ENCODE peak calls at places on chromosomes 3 and 15, in eight cellular contexts. Z is left kidney, J is fibroblast of mammary gland, A is ovary, M is Calu3, K is Right ventricle myocardium superior, S is B cell, O is kidney glomerular epithelial cell. C is an unnamed sample.

GRCh38 chr3:185082829-185083228 is 70.0 kb downstream of the C3orf70 start:
- DNase-seq in Z (no peak), J (no peak), A (no peak), M (no peak), K (no peak), S (no peak), O (no peak), C (no peak)

GRCh38 chr3:29552036-29552435 is 271.2 kb downstream of the RBMS3 start:
- DNase-seq in Z (peak), J (no peak), A (no peak), M (no peak), K (no peak), S (no peak), O (no peak), C (no peak)

GRCh38 chr3:11212301-11212613 is 58.0 kb downstream of the HRH1 start:
- DNase-seq in Z (no peak), J (peak), A (no peak), M (no peak), K (no peak), S (no peak), O (no peak), C (no peak)

GRCh38 chr15:66006986-66007385 is 137.7 kb downstream of the RAB11A start:
- DNase-seq in Z (no peak), J (peak), A (no peak), M (peak), K (no peak), S (no peak), O (no peak), C (no peak)

GRCh38 chr3:8886556-8886955 is 76.7 kb downstream of the RAD18 start:
- DNase-seq in Z (no peak), J (no peak), A (no peak), M (no peak), K (no peak), S (no peak), O (peak), C (no peak)

GRCh38 chr3:24387000-24387399 is 107.7 kb downstream of the THRB start:
- DNase-seq in Z (no peak), J (peak), A (no peak), M (no peak), K (no peak), S (no peak), O (peak), C (no peak)

GRCh38 chr3:4392992-4393391 is 74.1 kb downstream of the SUMF1 start:
- DNase-seq in Z (no peak), J (no peak), A (no peak), M (no peak), K (no peak), S (no peak), O (no peak), C (no peak)

GRCh38 chr3:119885746-119886530 is 104.0 kb downstream of the NR1I2 start:
- DNase-seq in Z (no peak), J (peak), A (no peak), M (no peak), K (no peak), S (no peak), O (peak), C (no peak)

GRCh38 chr15:44219073-44219472 is 24.0 kb upstream of the FRMD5 start:
- DNase-seq in Z (no peak), J (no peak), A (no peak), M (no peak), K (no peak), S (no peak), O (no peak), C (no peak)

GRCh38 chr15:101242160-101242998 is 9.5 kb downstream of the CHSY1 start:
- DNase-seq in Z (no peak), J (peak), A (no peak), M (no peak), K (no peak), S (peak), O (no peak), C (no peak)